ENCODE peak calls at places on chromosomes 4 and X, in seven cellular contexts. C, D, S, K, J, T and H are unnamed samples. For H3K36me3, the result is how much of the 10 kb centered on the place peaks cover.

GRCh38 chr4:141565379-141566089 is 70.8 kb upstream of the IL15 start:
- DNase-seq in C (no peak), D (no peak), S (no peak), K (no peak), J (no peak), T (no peak), H (no peak)

GRCh38 chr4:184100297-184100885 is 117.3 kb downstream of the ENPP6 start:
- DNase-seq in C (peak), D (peak), S (peak), K (no peak), J (no peak), T (peak), H (no peak)

GRCh38 chr4:145909331-145909730 is 29.3 kb downstream of the ZNF827 start:
- DNase-seq in C (peak), D (peak), S (peak), K (no peak), J (no peak), T (peak), H (peak)

GRCh38 chrX:58051346-58051745 is 141.1 kb upstream of the ZXDA start:
- DNase-seq in C (no peak), D (no peak), S (no peak), K (no peak), J (no peak), T (no peak), H (no peak)

GRCh38 chr4:67603310-67604028 is 44.9 kb downstream of the STAP1 start:
- DNase-seq in C (no peak), D (no peak), S (no peak), K (no peak), J (no peak), T (no peak), H (no peak)

GRCh38 chr4:153374471-153374870 is 30.0 kb downstream of the MND1 start:
- DNase-seq in C (no peak), D (no peak), S (no peak), K (no peak), J (no peak), T (no peak), H (no peak)

GRCh38 chrX:130704053-130705038 is 198.7 kb downstream of the ENOX2 start:
- DNase-seq in C (no peak), D (no peak), S (no peak), K (no peak), J (no peak), T (no peak), H (no peak)

GRCh38 chrX:10135561-10136399 is 21.0 kb upstream of the CLCN4 start:
- DNase-seq in C (no peak), D (no peak), S (no peak), K (no peak), J (no peak), T (no peak), H (no peak)

GRCh38 chrX:19381326-19381725 is 37.6 kb downstream of the PDHA1 start:
- DNase-seq in C (no peak), D (no peak), S (peak), K (no peak), J (no peak), T (no peak), H (no peak)

GRCh38 chr4:38237139-38237538 is 276.9 kb downstream of the PTTG2 start:
- DNase-seq in C (no peak), D (no peak), S (no peak), K (no peak), J (no peak), T (no peak), H (no peak)

GRCh38 chr4:108620933-108621905 is 843 bp downstream of the RPL34 start:
- DNase-seq in C (no peak), D (no peak), S (no peak), K (no peak), J (no peak), T (no peak), H (no peak)

DNA sequence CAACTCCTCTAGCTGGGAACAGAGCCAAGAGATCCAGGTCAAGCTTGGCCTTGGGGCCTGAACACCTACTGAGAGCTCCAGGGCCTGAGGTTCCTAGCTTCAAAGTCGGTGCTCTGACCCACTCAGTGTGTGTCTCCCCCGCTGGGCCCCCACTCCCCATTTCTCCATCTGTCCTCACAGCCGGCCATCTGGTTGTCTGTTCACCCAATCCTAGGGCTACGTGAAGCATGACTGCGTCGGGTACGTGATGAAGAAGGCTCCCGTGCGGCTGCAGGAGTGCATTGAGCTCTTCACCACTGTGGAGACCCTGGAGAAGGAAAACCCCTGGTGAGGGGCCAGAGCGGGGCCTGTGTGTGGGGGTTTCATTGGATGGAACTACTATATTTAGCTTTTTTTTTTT is 12.3 kb downstream of the USP11 start:
- DNase-seq in C (no peak), D (no peak), S (no peak), K (no peak), J (no peak), T (no peak), H (no peak)
- H3K36me3 ChIP-seq in C (half or more), D (half or more), S (half or more), K (half or more), J (under half), T (under half), H (under half)

GRCh38 chr4:5683566-5683965 is 24.8 kb downstream of the EVC2 start:
- DNase-seq in C (no peak), D (peak), S (no peak), K (no peak), J (no peak), T (no peak), H (no peak)
- H3K36me3 ChIP-seq in C (under half), D (under half), S (half or more), K (half or more), J (half or more), T (under half), H (under half)

GRCh38 chrX:154356596-154356995 is 17.8 kb downstream of the FLNA start:
- DNase-seq in C (no peak), D (no peak), S (no peak), K (no peak), J (no peak), T (no peak), H (no peak)
- H3K36me3 ChIP-seq in C (half or more), D (half or more), S (half or more), K (half or more), J (half or more), T (under half), H (under half)

DNA sequence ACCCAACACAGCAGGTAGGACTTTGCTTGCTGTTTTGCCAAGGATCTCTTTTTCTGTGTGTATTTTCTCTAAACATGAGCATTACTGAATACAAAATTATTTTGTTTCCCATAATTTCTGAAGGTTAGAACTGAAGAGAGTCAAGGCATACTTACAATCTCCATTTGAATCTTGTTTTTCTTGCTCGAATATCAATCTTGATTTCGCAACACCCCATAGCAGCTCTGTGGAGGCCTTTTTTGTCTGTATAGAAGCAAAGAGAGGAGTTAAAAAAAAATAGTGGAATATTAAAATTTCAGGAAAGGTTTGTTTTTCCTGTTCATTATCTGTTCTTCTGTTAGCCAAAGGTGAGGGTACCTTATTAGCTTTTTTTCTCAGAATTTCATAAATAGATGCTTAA is 92.9 kb downstream of the TNIP2 start:
- DNase-seq in C (no peak), D (no peak), S (no peak), K (no peak), J (no peak), T (no peak), H (no peak)
- H3K36me3 ChIP-seq in C (half or more), D (half or more), S (half or more), K (half or more), J (under half), T (under half), H (under half)

GRCh38 chr4:2250003-2250763 is 8.3 kb upstream of the HAUS3 start:
- DNase-seq in C (no peak), D (no peak), S (peak), K (no peak), J (peak), T (no peak), H (no peak)

GRCh38 chr4:2251795-2252529 is 9.9 kb downstream of the MXD4 start:
- DNase-seq in C (no peak), D (no peak), S (peak), K (no peak), J (peak), T (no peak), H (no peak)

GRCh38 chr4:2252530-2252924 is 9.4 kb downstream of the MXD4 start:
- DNase-seq in C (no peak), D (no peak), S (no peak), K (no peak), J (peak), T (no peak), H (peak)

GRCh38 chr4:2250764-2251072 is 8.8 kb upstream of the HAUS3 start:
- DNase-seq in C (no peak), D (no peak), S (no peak), K (no peak), J (no peak), T (no peak), H (no peak)

DNA sequence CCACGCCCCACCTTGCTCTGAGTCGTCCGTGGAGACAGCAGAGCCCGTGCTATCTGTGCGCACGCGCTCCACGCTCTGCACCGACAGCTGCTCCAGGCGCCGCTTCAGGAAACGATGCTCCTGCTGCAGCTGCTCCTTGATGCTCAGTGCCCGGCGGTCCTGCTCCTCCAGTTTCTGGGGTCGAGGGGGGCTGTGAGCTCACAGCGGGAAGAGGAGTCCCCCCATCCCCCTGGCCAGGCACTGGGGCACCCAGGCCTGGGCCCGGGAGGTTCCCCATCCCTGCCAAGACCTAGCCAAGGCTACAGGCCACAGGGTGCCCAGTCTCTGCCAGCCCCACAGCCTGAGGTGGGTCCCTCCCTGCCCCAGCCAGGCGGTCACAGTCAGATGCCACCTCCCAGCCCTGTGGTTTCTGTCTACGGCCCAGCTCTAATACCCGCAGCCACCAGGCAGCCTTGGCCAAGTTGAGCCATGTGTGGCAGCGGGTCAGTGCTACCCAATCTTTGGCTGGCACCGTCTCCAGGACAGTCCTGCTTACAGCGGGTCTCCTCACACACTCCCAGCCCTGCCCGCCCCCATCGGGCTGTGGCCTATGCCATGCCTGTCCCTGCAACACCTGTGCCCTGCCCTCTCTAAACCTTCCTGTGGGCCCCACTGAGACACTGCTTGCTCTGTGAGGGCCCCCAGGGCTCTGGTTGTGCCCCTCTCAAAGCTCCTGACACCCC is 9.3 kb upstream of the HAUS3 start:
- DNase-seq in C (peak), D (no peak), S (peak), K (no peak), J (peak), T (no peak), H (peak)
- H3K36me3 ChIP-seq in C (half or more), D (half or more), S (half or more), K (under half), J (under half), T (under half), H (under half)